ENCODE peak calls at places on chromosomes 7 and 10, in four cellular contexts. I, P, J and T are unnamed samples.

GRCh38 chr7:13016633-13017324 is 329.3 kb downstream of the ARL4A start:
- DNase-seq in J (no peak), P (peak), I (peak), T (no peak)

GRCh38 chr10:6647811-6648526 is 67.9 kb upstream of the PRKCQ start:
- DNase-seq in P (peak), I (peak), J (peak), T (no peak)

GRCh38 chr10:7659560-7659959 is 7.2 kb downstream of the ITIH5 start:
- DNase-seq in I (no peak), J (no peak), P (no peak), T (no peak)

GRCh38 chr7:42766810-42767423 is 145.0 kb downstream of the C7orf25 start:
- DNase-seq in J (no peak), P (no peak), I (no peak), T (no peak)

GRCh38 chr7:46286346-46286745 is 365.3 kb upstream of the IGFBP3 start:
- DNase-seq in P (no peak), I (peak), J (no peak), T (peak)

GRCh38 chr7:128909605-128910568 is 622 bp downstream of the KCP start:
- DNase-seq in J (peak), P (no peak), I (no peak), T (no peak)

GRCh38 chr10:26503911-26504310 is 65.8 kb downstream of the APBB1IP start:
- DNase-seq in J (no peak), I (no peak), P (no peak), T (no peak)

GRCh38 chr10:34854147-34854601 is 39.1 kb upstream of the PARD3 start:
- DNase-seq in J (no peak), P (peak), I (peak), T (no peak)

GRCh38 chr10:110978204-110978603 is 58.8 kb downstream of the SHOC2 start:
- DNase-seq in I (no peak), P (no peak), J (no peak), T (no peak)

GRCh38 chr10:71975087-71975890 is 11.1 kb downstream of the CHST3 start:
- DNase-seq in J (no peak), I (peak), P (no peak), T (no peak)

GRCh38 chr7:104106106-104106505 is 101.7 kb downstream of the ORC5 start:
- DNase-seq in P (no peak), J (peak), I (peak), T (no peak)

DNA sequence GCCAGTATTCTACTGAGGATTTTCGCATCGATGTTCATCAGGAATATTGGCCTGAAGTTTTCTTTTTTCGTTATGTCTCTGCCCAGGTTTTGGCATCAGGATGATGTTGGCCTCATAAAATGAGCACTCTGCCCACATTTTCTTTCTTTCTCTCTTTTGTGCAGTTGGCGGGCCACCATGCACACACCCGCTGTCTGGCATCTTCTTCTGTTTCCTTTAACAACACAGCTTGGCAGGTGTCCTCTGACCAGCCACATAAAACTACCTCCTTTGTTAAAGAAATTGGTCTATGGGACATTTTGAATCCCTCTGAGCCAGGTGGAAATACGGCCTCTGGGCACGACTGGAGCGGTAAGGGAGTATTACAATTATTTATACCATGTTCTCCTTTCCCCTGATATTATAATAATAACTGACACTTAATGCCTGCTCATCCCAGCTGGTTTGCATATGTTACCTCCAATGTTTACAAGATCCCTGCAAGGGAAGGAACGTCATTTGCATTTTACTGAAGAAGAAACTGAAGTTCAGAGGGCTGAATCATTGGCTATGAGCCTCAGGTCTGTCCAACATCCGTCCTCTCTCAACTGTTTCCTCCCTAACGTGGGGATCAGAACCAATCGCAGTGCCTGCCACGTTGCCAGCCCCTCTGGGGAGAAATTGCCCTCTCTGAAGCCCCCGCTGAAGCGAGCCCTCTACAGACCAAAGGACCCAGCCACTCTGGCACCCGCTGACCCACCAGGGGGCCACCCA is 125.1 kb upstream of the FOXK1 start:
- DNase-seq in I (peak), P (no peak), J (no peak), T (no peak)
- H3K27ac ChIP-seq in I (no peak), P (no peak), J (no peak), T (no peak)

DNA sequence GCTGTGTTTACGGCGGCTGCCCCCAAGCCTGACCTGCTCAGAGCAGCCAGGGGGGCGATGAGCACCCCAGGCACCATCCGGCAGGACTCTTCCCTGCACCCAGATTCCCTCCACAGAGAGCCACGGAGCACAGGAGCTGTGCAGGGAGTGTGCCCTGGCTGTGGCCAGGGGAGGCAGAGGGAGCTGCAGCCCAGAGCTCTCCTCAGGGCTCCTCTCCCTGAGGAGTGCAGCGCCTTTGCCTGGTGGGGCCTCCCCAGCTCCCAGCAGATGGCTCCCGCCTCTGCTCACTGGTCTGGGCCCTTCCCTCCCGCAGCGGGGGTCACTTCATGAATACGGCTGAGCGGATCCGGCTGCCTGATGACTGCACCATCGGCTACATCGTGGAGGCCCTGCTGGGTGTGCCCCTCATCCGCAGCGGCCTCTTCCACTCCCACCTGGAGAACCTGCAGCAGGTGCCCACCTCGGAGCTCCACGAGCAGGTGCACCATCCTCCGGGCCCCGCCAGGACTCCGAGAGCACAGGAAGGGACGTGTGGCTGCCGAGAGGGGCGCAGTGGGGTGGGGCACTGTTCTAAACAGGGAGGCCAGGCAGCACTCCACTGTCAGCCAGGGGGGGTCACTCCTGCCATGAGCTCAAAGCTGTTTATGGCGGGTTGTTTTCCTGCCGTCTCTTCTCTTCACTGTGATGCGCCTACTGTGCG is 6.5 kb downstream of the LFNG start:
- DNase-seq in J (no peak), I (no peak), P (no peak), T (no peak)
- H3K27ac ChIP-seq in J (no peak), I (no peak), P (peak), T (no peak)

GRCh38 chr10:80156216-80156615 is 23.7 kb downstream of the PLAC9 start:
- DNase-seq in J (no peak), P (no peak), I (no peak), T (no peak)
- H3K27ac ChIP-seq in J (no peak), P (no peak), I (peak), T (peak)

DNA sequence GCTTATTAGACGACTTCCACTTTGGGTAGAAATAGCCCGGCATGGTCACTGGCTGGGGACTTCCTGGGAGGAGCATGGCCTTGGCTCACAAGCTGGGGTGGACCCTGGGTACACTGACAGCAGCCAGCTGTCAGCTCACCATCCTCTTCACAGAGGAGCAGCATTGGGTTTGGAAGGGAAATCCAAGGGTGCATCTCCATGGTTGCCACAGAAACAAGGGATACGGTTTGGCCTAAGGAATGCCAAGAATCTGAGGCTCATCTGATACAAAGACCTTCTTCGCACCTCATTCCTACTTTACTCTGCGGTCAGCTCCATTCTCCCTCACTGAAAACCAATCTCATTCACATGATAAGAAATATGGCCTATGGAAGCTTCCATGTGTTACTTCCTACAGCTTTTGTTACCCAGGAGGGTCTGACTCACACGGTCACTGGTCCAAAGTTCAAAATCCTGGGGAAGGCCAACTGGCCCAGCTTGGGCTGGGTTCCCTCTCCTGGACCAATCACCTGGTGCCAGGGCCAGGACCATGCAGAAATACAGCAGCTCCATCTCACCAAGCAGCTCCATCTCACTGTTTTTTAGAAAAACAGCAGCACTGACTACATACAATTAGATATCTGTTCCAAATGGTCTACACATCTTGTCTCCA is 25.0 kb downstream of the ZNF467 start:
- DNase-seq in J (no peak), P (no peak), I (no peak), T (no peak)
- H3K27ac ChIP-seq in J (no peak), P (no peak), I (no peak), T (no peak)

GRCh38 chr10:96860631-96861277 is 28.7 kb downstream of the LCOR start:
- DNase-seq in J (no peak), I (no peak), P (no peak), T (no peak)

GRCh38 chr10:96858706-96859050 is 26.6 kb downstream of the LCOR start:
- DNase-seq in I (no peak), J (no peak), P (no peak), T (no peak)

GRCh38 chr10:96858038-96858705 is 26.1 kb downstream of the LCOR start:
- DNase-seq in P (no peak), J (no peak), I (no peak), T (no peak)

GRCh38 chr10:96863922-96864543 is 31.9 kb downstream of the LCOR start:
- DNase-seq in J (peak), I (peak), P (peak), T (no peak)
- H3K27ac ChIP-seq in J (no peak), I (peak), P (peak), T (peak)

DNA sequence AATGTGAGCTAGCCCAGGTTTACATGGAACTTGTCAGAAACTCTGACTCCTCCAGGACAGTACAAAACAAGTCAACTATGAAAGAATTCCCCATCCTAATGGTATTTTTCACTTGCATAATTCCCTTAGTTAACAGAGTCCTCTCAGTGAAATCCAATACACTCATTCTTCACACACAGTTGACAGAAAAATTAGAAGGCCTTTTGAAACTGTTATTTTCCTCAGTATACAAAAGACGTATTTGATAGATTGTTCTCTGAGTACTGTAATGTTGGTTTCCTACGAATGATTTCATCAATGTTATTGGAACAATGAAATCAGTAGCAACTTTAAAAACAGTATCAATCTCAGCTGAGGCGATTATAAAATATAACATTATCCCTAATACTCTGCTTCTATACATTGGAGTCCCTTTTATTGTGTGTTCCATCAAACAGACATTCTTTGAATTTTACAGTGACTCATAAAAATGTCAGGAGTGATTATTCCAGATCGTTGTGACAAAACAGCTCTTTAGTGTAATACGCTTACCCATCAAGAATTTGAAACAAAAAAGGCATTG is 136.4 kb upstream of the ANK3 start:
- DNase-seq in I (peak), J (peak), P (no peak), T (no peak)
- H3K27ac ChIP-seq in I (no peak), J (peak), P (no peak), T (no peak)

GRCh38 chr7:116310131-116310530 is 99.8 kb downstream of the TES start:
- DNase-seq in P (no peak), I (no peak), J (no peak), T (no peak)

GRCh38 chr7:116306409-116307048 is 96.2 kb downstream of the TES start:
- DNase-seq in P (no peak), J (no peak), I (no peak), T (no peak)

GRCh38 chr7:116311262-116311661 is 100.9 kb downstream of the TES start:
- DNase-seq in P (no peak), I (no peak), J (no peak), T (no peak)

GRCh38 chr7:116305485-116306408 is 95.4 kb downstream of the TES start:
- DNase-seq in J (no peak), P (peak), I (peak), T (no peak)

GRCh38 chr7:116307253-116307652 is 96.9 kb downstream of the TES start:
- DNase-seq in J (no peak), P (no peak), I (no peak), T (no peak)
- H3K27ac ChIP-seq in J (no peak), P (peak), I (no peak), T (no peak)

GRCh38 chr10:132178885-132179545 is 7.7 kb upstream of the DPYSL4 start:
- DNase-seq in I (no peak), J (no peak), P (no peak), T (no peak)

GRCh38 chr10:132175401-132175800 is 11.3 kb upstream of the DPYSL4 start:
- DNase-seq in P (no peak), J (no peak), I (no peak), T (no peak)

GRCh38 chr10:132175907-132176581 is 10.7 kb upstream of the DPYSL4 start:
- DNase-seq in I (no peak), J (no peak), P (no peak), T (no peak)

GRCh38 chr10:132178046-132178445 is 8.7 kb upstream of the DPYSL4 start:
- DNase-seq in J (no peak), I (no peak), P (no peak), T (no peak)

DNA sequence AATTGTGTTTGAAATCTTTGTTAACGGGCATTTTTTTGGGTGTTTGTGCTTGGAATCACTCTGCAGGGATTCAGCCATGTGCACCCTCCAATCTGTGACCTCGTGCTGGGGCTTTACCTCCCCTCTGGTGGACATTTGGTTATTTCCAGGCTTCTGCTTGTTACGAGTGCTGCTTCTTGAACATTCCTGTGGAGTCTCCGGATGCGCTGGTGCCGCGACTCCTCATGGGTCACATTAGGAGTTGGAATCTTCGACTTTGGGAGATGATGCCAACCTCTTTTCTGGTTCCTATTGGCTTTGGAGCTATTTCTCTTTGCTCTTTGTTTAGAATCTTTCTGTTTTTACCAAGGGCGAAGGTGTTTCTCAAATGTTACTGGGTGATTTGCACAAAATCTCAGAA is 10.1 kb upstream of the DPYSL4 start:
- DNase-seq in J (no peak), I (no peak), P (no peak), T (no peak)
- H3K27ac ChIP-seq in J (no peak), I (no peak), P (no peak), T (no peak)

GRCh38 chr7:2007526-2007925 is 225.2 kb downstream of the MAD1L1 start:
- DNase-seq in I (no peak), P (no peak), J (no peak), T (no peak)

GRCh38 chr7:2008936-2009540 is 223.7 kb downstream of the MAD1L1 start:
- DNase-seq in I (no peak), J (no peak), P (no peak), T (no peak)

GRCh38 chr7:2009541-2010001 is 223.2 kb downstream of the MAD1L1 start:
- DNase-seq in P (no peak), J (no peak), I (no peak), T (no peak)

GRCh38 chr7:2006921-2007381 is 225.8 kb downstream of the MAD1L1 start:
- DNase-seq in J (no peak), I (no peak), P (no peak), T (no peak)

DNA sequence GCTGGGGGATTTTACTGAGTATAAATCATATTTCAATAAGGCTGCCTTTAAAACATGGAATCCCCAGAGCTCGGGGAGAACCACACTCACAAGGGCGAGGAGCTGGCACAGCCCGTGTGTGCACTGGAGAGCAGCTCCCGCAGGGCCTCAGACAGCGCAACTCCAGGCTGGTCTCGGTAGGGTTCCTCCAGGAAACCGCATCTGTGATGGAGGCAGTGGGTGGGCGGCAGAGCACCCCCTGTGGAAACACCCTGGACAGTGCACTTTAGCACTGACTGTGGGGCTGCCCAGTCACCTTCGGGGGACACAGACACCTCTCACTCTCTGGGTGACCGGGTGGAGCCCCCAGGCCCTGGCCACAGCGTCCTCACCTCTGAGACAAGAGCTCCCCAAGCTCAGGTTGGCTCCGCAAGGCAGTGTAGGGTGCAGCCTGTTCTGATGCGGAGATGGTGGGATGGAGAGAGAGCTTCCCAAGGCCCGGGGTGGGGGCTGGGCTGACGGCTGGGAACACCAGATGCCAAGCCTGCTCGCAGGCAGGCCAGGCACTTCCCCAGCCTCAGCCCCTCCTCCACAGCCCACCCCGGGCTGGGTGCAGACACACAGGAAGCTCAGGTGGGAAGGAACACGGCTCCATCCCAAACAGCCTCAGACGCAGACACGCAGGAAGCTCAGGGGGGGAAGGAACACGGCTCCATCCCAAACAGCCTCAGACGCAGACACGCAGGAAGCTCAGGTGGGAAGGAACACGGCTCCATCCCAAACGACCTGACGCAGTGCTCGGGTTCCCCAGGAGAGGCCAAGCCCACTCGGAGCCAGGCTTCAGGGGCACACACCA is 224.4 kb downstream of the MAD1L1 start:
- DNase-seq in P (no peak), I (no peak), J (no peak), T (no peak)
- H3K27ac ChIP-seq in P (no peak), I (no peak), J (no peak), T (no peak)

GRCh38 chr10:94115725-94116124 is 122.0 kb downstream of the PLCE1 start:
- DNase-seq in I (peak), P (peak), J (no peak), T (peak)

GRCh38 chr10:94107191-94107590 is 113.5 kb downstream of the PLCE1 start:
- DNase-seq in I (no peak), P (no peak), J (peak), T (no peak)

GRCh38 chr10:94112321-94112720 is 118.6 kb downstream of the PLCE1 start:
- DNase-seq in J (no peak), P (no peak), I (no peak), T (no peak)

GRCh38 chr10:94108200-94108599 is 114.5 kb downstream of the PLCE1 start:
- DNase-seq in P (no peak), J (no peak), I (peak), T (peak)

DNA sequence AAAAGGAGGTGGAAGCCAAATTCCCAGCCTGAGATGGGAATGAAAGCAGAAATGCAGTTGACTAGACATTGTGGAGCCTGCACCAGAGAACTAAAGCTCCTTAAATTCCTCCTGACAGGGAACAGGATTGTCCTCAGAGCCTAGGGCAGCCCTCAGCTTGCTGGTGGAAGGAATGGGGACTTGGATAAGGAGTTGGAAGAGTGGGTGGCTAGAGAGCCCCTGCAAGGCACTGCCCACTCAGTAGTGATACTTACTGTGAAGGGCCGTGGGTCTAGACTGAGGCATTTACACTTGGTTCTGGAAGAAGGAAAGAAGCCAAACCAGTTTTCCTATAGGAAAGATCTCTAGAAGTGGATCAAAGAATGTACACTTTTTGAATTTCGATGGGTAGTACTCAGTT is 117.6 kb downstream of the PLCE1 start:
- DNase-seq in P (no peak), J (no peak), I (no peak), T (no peak)
- H3K27ac ChIP-seq in P (no peak), J (no peak), I (no peak), T (no peak)